ENCODE peak calls at places on chromosome 11, in five cellular contexts. R is GM12878, Q is GM23338, A is mucosa of descending colon, Y is tibial nerve. N is an unnamed sample.

GRCh38 chr11:68471360-68472340 is 11.1 kb downstream of the PPP6R3 start:
- DNase-seq in A (no peak), R (peak; percentile 32), Y (no peak), Q (no peak), N (no peak)

GRCh38 chr11:76670475-76671235 is at the start of gene LRRC32:
- DNase-seq in Q (peak; percentile 62), R (no peak), A (peak; percentile 72), Y (no peak), N (no peak)

GRCh38 chr11:115905331-115905730 is 401.1 kb upstream of the CADM1 start:
- DNase-seq in Q (no peak), Y (no peak), A (no peak), R (no peak), N (no peak)

GRCh38 chr11:36500315-36500721 is 9.8 kb downstream of the TRAF6 start:
- DNase-seq in Q (no peak), Y (no peak), R (no peak), A (no peak), N (no peak)

GRCh38 chr11:123770712-123771111 is 16.4 kb upstream of the OR6X1 start:
- DNase-seq in A (no peak), Y (no peak), R (no peak), Q (no peak), N (no peak)

GRCh38 chr11:122720482-122720881 is 65.0 kb downstream of the UBASH3B start:
- DNase-seq in R (no peak), Q (no peak), Y (no peak), A (no peak), N (no peak)

GRCh38 chr11:124150684-124151083 is 32.5 kb upstream of the OR10D3 start:
- DNase-seq in A (no peak), Y (no peak), R (no peak), Q (no peak), N (no peak)

GRCh38 chr11:62554377-62554776 is 7.8 kb upstream of the AHNAK start:
- DNase-seq in R (no peak), Q (peak; percentile 45), Y (peak; percentile 43), A (no peak), N (no peak)

GRCh38 chr11:74321487-74322188 is 10.2 kb upstream of the P4HA3 start:
- DNase-seq in Q (peak; percentile 70), R (no peak), Y (peak; percentile 8), A (no peak), N (no peak)

GRCh38 chr11:131392528-131393255 is 22.3 kb downstream of the NTM start:
- DNase-seq in Q (peak; percentile 78), R (no peak), A (no peak), Y (no peak), N (no peak)

GRCh38 chr11:9901931-9902330 is 238.1 kb downstream of the SWAP70 start:
- DNase-seq in A (no peak), Y (no peak), R (no peak), Q (no peak), N (no peak)

DNA sequence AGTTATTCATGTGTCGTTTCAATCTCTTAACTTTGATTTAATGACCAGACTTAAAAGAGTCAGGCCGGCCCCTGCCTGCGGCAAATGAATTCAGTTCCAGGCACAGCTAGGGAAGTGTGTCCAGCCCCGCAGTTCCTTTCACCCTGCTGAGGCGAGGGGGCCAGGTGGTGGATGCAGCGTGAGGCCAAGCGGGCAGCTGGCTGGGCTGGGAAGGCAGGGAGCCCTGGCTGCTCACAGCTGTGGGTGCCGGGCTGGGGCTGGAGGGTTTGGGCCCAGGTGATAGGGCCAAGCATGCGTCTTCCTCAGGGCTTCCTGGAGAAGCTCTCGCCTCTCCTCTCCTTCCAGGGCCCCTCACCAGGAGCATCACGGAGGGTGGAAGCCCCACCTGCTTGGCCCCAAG is 96.8 kb downstream of the ST3GAL4 start:
- DNase-seq in R (no peak), Q (no peak), Y (no peak), A (no peak), N (no peak)
- TF ChIP-seq CTCF in R (no peak), Q (no peak), Y (no peak), A (no peak), N (no peak)

GRCh38 chr11:87739766-87740165 is 435.5 kb downstream of the RAB38 start:
- DNase-seq in Y (no peak), R (no peak), A (no peak), Q (no peak), N (no peak)
- H3K4me3 ChIP-seq in Y (no peak overlapping the region), R (no peak overlapping the region), A (no peak overlapping the region), Q (no peak overlapping the region), N (no peak overlapping the region)

GRCh38 chr11:11657101-11657935 is 35.5 kb upstream of the GALNT18 start:
- DNase-seq in A (no peak), Y (no peak), R (no peak), Q (no peak), N (no peak)
- TF ChIP-seq CTCF in A (no peak), Y (no peak), R (no peak), Q (no peak), N (no peak)

GRCh38 chr11:31826530-31827438 is 15.7 kb upstream of the PAX6 start:
- DNase-seq in Y (no peak), A (no peak), R (no peak), Q (peak; percentile 66), N (no peak)
- H3K4me3 ChIP-seq in Y (no peak overlapping the region), A (no peak overlapping the region), R (no peak overlapping the region), Q (peak overlapping the region; percentile 59), N (no peak overlapping the region)

DNA sequence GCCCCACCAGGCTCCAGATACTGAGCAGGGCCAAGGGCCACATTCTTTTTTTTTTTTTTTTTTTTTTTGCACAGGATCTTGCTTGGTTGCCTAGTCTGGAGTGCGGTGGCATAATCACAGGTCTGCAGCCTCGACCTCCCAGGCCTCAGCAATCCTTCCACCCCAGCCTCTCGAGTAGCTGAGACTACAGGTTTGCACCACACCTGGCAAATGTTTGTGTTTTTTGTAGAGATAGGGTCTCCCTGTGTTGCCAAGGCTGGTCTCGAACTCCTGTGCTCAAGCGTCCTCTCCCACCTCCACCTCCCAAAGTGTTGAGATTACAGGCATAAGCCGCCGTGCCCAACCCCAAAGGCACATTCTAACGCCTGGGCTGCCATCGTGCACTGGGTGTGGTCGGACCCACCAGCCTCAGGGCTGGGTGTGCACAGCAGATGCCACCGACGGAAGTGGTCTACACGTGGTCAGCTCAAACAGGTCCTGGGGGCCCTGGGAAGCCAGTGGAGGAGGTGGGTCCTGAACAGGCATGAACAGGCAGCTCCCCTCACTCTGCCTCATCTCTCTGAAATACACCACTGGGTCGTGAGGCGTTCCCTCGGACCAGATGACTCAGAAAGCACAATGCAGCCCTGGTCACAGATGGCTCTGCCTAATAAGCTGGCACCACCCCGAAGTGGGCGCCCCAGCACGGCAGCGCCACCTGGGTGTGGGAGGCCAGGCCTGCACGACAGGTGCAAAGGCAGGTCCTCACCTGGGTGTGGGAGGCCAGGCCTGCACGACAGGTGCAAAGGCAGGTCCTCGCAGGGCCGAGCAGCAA is 5.1 kb upstream of the B4GALNT4 start:
- DNase-seq in Q (peak; percentile 88), R (no peak), A (peak; percentile 89), Y (no peak), N (peak; percentile 48)
- TF ChIP-seq CTCF in Q (peak; percentile 62), R (peak; percentile 53), A (peak; percentile 35), Y (no peak), N (peak; percentile 82)

DNA sequence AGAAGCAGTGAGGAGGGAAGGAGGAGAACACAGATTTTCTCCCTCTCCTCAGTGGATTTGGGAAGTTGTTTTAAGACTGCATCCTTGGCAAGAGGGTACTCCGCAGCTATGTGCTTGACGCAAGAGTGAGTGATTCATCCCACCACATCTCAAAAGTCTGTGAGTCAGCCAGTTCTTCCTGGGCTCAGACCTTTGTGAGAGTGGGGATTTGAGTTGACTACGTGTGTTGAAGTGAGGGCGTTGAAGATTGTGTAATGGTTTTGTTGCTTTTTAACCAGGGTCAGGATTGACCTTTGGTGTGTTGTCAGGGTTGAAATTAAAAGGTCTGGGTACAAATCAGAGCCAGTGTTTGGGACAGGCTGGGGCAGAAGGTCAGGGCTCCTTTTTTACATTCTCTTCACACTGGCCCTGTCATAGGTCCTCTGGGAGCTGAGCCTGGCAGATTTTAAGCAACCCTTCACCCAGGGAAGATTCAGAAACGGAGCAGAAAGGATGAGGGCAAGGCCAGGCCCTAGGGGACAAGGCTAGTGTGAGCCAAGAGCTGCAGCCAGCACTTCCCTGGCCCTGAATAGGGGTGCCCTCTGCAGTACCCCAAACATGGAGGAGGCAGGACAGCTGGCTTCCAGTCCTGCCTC is 4.2 kb upstream of the C11orf86 start:
- DNase-seq in Q (no peak), R (no peak), Y (peak; percentile 66), A (no peak), N (no peak)
- H3K4me3 ChIP-seq in Q (no peak overlapping the region), R (no peak overlapping the region), Y (no peak overlapping the region), A (no peak overlapping the region), N (no peak overlapping the region)

GRCh38 chr11:126414615-126415014 is 59.1 kb downstream of the ST3GAL4 start:
- DNase-seq in R (no peak), Y (no peak), A (peak; percentile 46), Q (no peak), N (no peak)

GRCh38 chr11:126413843-126414405 is 58.4 kb downstream of the ST3GAL4 start:
- DNase-seq in A (peak; percentile 56), Q (no peak), Y (no peak), R (no peak), N (no peak)

GRCh38 chr11:126413426-126413825 is 57.9 kb downstream of the ST3GAL4 start:
- DNase-seq in A (peak; percentile 53), Y (no peak), Q (no peak), R (no peak), N (no peak)

GRCh38 chr11:126410649-126411048 is 55.2 kb downstream of the ST3GAL4 start:
- DNase-seq in R (no peak), Q (no peak), Y (no peak), A (no peak), N (no peak)

GRCh38 chr11:126411971-126412381 is 56.5 kb downstream of the ST3GAL4 start:
- DNase-seq in Q (peak; percentile 44), Y (no peak), A (no peak), R (no peak), N (no peak)
- TF ChIP-seq CTCF in Q (peak; percentile 52), Y (no peak), A (no peak), R (no peak), N (no peak)

GRCh38 chr11:80390546-80390945 is 949.7 kb upstream of the TENM4 start:
- DNase-seq in A (no peak), Q (no peak), R (no peak), Y (no peak), N (no peak)

GRCh38 chr11:80393210-80393609 is 952.4 kb upstream of the TENM4 start:
- DNase-seq in Y (no peak), Q (no peak), R (no peak), A (no peak), N (no peak)

GRCh38 chr11:80388133-80388532 is 947.3 kb upstream of the TENM4 start:
- DNase-seq in R (no peak), Q (peak; percentile 9), A (no peak), Y (no peak), N (no peak)

GRCh38 chr11:80383655-80384054 is 942.8 kb upstream of the TENM4 start:
- DNase-seq in Y (no peak), R (no peak), Q (no peak), A (no peak), N (no peak)

DNA sequence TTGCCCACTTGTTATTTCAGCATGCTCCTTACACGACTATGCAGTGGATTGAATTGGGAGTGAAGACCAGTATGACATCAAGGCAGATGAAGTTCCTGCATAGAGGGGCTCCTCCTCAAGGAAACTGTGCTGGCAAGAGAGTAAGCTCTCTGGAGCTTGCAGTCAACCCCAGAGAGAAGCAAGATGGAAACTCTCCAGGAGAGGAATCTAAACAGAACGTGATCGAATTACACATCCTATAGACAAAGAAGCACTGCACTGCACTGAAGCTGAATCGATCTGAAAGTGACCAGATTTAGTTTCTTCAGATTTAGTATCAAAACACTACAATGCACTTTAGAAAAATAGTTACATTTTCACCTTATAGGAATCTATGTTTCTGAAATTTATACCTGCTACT is 947.7 kb upstream of the TENM4 start:
- DNase-seq in A (no peak), Y (no peak), Q (peak; percentile 8), R (no peak), N (no peak)
- H3K4me3 ChIP-seq in A (no peak overlapping the region), Y (no peak overlapping the region), Q (no peak overlapping the region), R (no peak overlapping the region), N (no peak overlapping the region)